ENCODE peak calls at places on chromosomes 6 and 20, in six cellular contexts. L, Q, K, Z, S and O are unnamed samples. For H3K27me3, the result is how much of the 10 kb centered on the place peaks cover.

GRCh38 chr6:133358598-133358997 is 117.4 kb downstream of the EYA4 start:
- DNase-seq in L (no peak), Q (no peak), K (no peak), Z (no peak), S (no peak), O (no peak)

GRCh38 chr6:112027942-112028674 is 25.8 kb upstream of the CCN6 start:
- DNase-seq in L (no peak), Q (no peak), K (no peak), Z (peak), S (no peak), O (no peak)

GRCh38 chr20:6122111-6122872 is 538 bp downstream of the FERMT1 start:
- DNase-seq in L (no peak), Q (no peak), K (peak), Z (peak), S (peak), O (no peak)

GRCh38 chr20:38454556-38455473 is 17.8 kb upstream of the RALGAPB start:
- DNase-seq in L (no peak), Q (no peak), K (no peak), Z (no peak), S (no peak), O (no peak)

GRCh38 chr6:25911359-25911758 is 19.1 kb downstream of the SLC17A2 start:
- DNase-seq in L (no peak), Q (no peak), K (no peak), Z (no peak), S (no peak), O (no peak)

GRCh38 chr20:49345538-49345937 is 67.7 kb upstream of the ZNFX1 start:
- DNase-seq in L (no peak), Q (peak), K (no peak), Z (peak), S (peak), O (no peak)

GRCh38 chr6:158852312-158853071 is 33.3 kb upstream of the EZR start:
- DNase-seq in L (no peak), Q (no peak), K (no peak), Z (peak), S (no peak), O (no peak)

GRCh38 chr20:6959900-6960312 is 192.4 kb downstream of the BMP2 start:
- DNase-seq in L (no peak), Q (no peak), K (no peak), Z (peak), S (no peak), O (no peak)

GRCh38 chr20:53829706-53830521 is 236.3 kb upstream of the ZNF217 start:
- DNase-seq in L (no peak), Q (no peak), K (no peak), Z (no peak), S (peak), O (no peak)

GRCh38 chr20:31990958-31991705 is 19.1 kb upstream of the CCM2L start:
- DNase-seq in L (no peak), Q (no peak), K (no peak), Z (no peak), S (no peak), O (no peak)

GRCh38 chr6:132445201-132445951 is 44.1 kb upstream of the MOXD1 start:
- DNase-seq in L (no peak), Q (no peak), K (peak), Z (peak), S (peak), O (no peak)

GRCh38 chr6:43146709-43147108 is 24.4 kb upstream of the SRF start:
- DNase-seq in L (no peak), Q (no peak), K (no peak), Z (no peak), S (no peak), O (no peak)

GRCh38 chr6:107655245-107655644 is 165.3 kb downstream of the SOBP start:
- DNase-seq in L (no peak), Q (no peak), K (no peak), Z (no peak), S (no peak), O (no peak)

GRCh38 chr20:10061641-10062040 is 26.9 kb downstream of the ANKEF1 start:
- DNase-seq in L (no peak), Q (no peak), K (no peak), Z (no peak), S (no peak), O (no peak)

GRCh38 chr6:20564269-20564668 is 30.0 kb downstream of the CDKAL1 start:
- DNase-seq in L (no peak), Q (no peak), K (no peak), Z (peak), S (no peak), O (no peak)

GRCh38 chr6:169026175-169026574 is 227.5 kb downstream of the THBS2 start:
- DNase-seq in L (no peak), Q (no peak), K (no peak), Z (no peak), S (no peak), O (no peak)

GRCh38 chr20:44256961-44257360 is 9.9 kb downstream of the GDAP1L1 start:
- DNase-seq in L (no peak), Q (no peak), K (no peak), Z (no peak), S (no peak), O (no peak)

GRCh38 chr20:22905667-22906066 is 129.4 kb upstream of the SSTR4 start:
- DNase-seq in L (no peak), Q (no peak), K (no peak), Z (no peak), S (no peak), O (no peak)

GRCh38 chr6:149317656-149318571 is at the start of gene TAB2:
- DNase-seq in L (peak), Q (peak), K (no peak), Z (no peak), S (no peak), O (no peak)

GRCh38 chr6:153814136-153814535 is 224.9 kb upstream of the OPRM1 start:
- DNase-seq in L (no peak), Q (no peak), K (no peak), Z (no peak), S (no peak), O (no peak)

GRCh38 chr6:117375446-117375845 is 50.3 kb downstream of the ROS1 start:
- DNase-seq in L (no peak), Q (no peak), K (no peak), Z (no peak), S (no peak), O (no peak)

GRCh38 chr20:63660622-63661021 is 2.5 kb downstream of the RTEL1 start:
- DNase-seq in L (no peak), Q (no peak), K (no peak), Z (no peak), S (no peak), O (no peak)

GRCh38 chr6:136607204-136607931 is 57.1 kb upstream of the MAP7 start:
- DNase-seq in L (no peak), Q (no peak), K (no peak), Z (no peak), S (peak), O (no peak)

GRCh38 chr6:168048724-168049025 is 30.3 kb downstream of the FRMD1 start:
- DNase-seq in L (no peak), Q (no peak), K (no peak), Z (no peak), S (no peak), O (no peak)

GRCh38 chr20:32510601-32511357 is 74.4 kb downstream of the NOL4L start:
- DNase-seq in L (no peak), Q (no peak), K (no peak), Z (peak), S (no peak), O (no peak)

GRCh38 chr6:141265748-141266647 is 866.7 kb upstream of the GJE1 start:
- DNase-seq in L (no peak), Q (no peak), K (no peak), Z (no peak), S (no peak), O (no peak)

GRCh38 chr6:51045548-51045947 is 226.9 kb downstream of the TFAP2B start:
- DNase-seq in L (no peak), Q (no peak), K (no peak), Z (peak), S (no peak), O (no peak)

GRCh38 chr6:119533603-119534279 is 184.2 kb upstream of the MAN1A1 start:
- DNase-seq in L (no peak), Q (no peak), K (peak), Z (peak), S (peak), O (no peak)

GRCh38 chr6:32785781-32786533 is 22.6 kb upstream of the HLA-DQB2 start:
- DNase-seq in L (peak), Q (no peak), K (no peak), Z (peak), S (no peak), O (no peak)

GRCh38 chr6:42390228-42390934 is 61.3 kb downstream of the TRERF1 start:
- DNase-seq in L (no peak), Q (no peak), K (no peak), Z (no peak), S (no peak), O (no peak)

GRCh38 chr6:64732888-64733287 is 974.1 kb downstream of the EYS start:
- DNase-seq in L (no peak), Q (no peak), K (no peak), Z (peak), S (no peak), O (no peak)
- TF ChIP-seq CTCF in L (no peak), Q (no peak), K (no peak), Z (peak), S (no peak), O (no peak)

GRCh38 chr20:37419307-37419706 is 73.4 kb downstream of the SRC start:
- DNase-seq in L (no peak), Q (no peak), K (no peak), Z (no peak), S (no peak), O (no peak)
- H3K27me3 ChIP-seq in L (under half), Q (under half), K (half or more), Z (half or more), S (half or more), O (under half)

GRCh38 chr20:24782221-24782620 is 166.8 kb upstream of the CST7 start:
- DNase-seq in L (no peak), Q (no peak), K (no peak), Z (no peak), S (no peak), O (no peak)

GRCh38 chr20:24784607-24785006 is 164.5 kb upstream of the CST7 start:
- DNase-seq in L (no peak), Q (no peak), K (no peak), Z (no peak), S (no peak), O (no peak)

GRCh38 chr20:24783631-24784492 is 165.2 kb upstream of the CST7 start:
- DNase-seq in L (no peak), Q (no peak), K (no peak), Z (no peak), S (no peak), O (no peak)

GRCh38 chr20:24781061-24781980 is 167.7 kb upstream of the CST7 start:
- DNase-seq in L (no peak), Q (no peak), K (no peak), Z (peak), S (no peak), O (no peak)

GRCh38 chr20:24782801-24783630 is 166.1 kb upstream of the CST7 start:
- DNase-seq in L (no peak), Q (no peak), K (no peak), Z (no peak), S (no peak), O (no peak)
- TF ChIP-seq CTCF in L (no peak), Q (no peak), K (no peak), Z (no peak), S (no peak), O (no peak)

DNA sequence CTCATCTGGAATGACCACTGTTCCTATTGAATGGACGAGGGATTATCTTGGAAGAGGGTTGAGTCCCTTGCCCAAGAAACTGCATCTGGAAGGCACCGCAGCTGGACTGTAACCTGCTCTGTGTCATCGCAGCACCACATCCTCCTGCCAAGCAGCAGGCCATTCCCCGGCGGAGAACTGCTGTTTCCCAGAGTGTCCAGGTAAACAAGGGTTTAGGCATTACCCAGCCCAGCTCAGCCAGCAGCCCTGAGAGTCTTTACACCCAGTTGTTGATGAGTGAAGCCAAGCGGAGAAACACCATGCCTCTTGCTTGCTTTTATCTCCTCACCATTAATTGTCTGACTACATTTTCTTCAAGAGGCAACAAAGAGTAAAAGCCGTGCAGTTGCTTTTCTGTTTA is 104.1 kb downstream of the CDH4 start:
- DNase-seq in L (no peak), Q (no peak), K (no peak), Z (no peak), S (no peak), O (no peak)
- H3K27me3 ChIP-seq in L (under half), Q (under half), K (under half), Z (under half), S (half or more), O (under half)

GRCh38 chr6:162733489-162733888 is 5.7 kb downstream of the PACRG start:
- DNase-seq in L (no peak), Q (no peak), K (no peak), Z (no peak), S (no peak), O (no peak)

GRCh38 chr6:162736933-162737332 is 9.2 kb downstream of the PACRG start:
- DNase-seq in L (no peak), Q (no peak), K (no peak), Z (no peak), S (no peak), O (no peak)
- TF ChIP-seq CTCF in L (no peak), Q (peak), K (no peak), Z (peak), S (no peak), O (no peak)

DNA sequence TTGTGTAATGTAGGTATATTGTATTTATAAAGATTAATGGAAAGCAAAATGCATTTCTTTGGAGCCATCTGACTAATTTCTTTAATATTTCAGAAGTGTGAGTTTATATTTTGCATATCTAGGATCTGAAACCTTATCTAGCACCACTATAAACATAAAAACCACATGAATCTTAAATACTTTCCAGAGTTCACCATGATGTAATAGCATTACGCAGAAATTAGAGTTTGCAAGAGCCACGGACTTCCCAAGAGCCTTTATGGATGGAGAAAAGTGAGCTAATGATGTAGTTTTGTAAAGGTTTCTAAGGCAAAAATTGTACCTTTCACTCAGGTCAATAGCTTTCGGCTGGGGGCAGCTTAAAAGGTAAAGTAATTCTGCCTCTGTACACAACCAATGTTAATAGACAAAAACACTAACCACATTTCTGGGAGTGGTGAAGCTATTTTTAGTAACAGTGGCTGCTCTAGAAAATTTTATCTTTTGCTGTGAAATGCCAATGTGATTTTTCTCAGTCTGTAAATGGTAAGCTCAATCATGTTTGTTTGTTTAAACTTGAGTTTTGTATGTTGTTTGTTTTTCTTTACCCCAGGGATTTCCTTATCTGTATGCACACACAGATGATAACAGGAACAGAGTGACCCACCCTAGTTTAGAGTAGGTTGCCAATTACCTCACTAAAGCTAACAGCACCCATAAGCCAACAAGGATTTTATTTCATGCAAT is 80.5 kb downstream of the FILIP1 start:
- DNase-seq in L (no peak), Q (no peak), K (peak), Z (no peak), S (no peak), O (no peak)
- H3K27me3 ChIP-seq in L (under half), Q (under half), K (under half), Z (under half), S (under half), O (under half)